ENCODE peak calls at places on chromosomes 3 and 15, in ten cellular contexts. X is psoas muscle; F is activated CD4-positive, alpha-beta T cell treated with anti-CD3 and anti-CD28 coated beads for 48 hours; I is heart left ventricle; N is nucleus accumbens; P is H9; O is NAMALWA; Z is ELF-1; U is aorta; W is IMR-90. Q is an unnamed sample.
A peak's percentile ranks its signal among the peaks of the same experiment; 100 is the strongest.

GRCh38 chr3:143839980-143840379 is 8.3 kb downstream of the SLC9A9 start:
- DNase-seq in X (no peak), F (no peak), I (no peak), N (no peak), P (no peak), O (peak; percentile 22), Z (no peak), U (no peak), W (no peak), Q (no peak)

GRCh38 chr3:165796701-165797100 is 40.5 kb downstream of the BCHE start:
- DNase-seq in X (no peak), F (no peak), I (no peak), N (no peak), P (no peak), O (no peak), Z (no peak), U (no peak), W (no peak), Q (no peak)

GRCh38 chr3:62718515-62719320 is 156.5 kb downstream of the CADPS start:
- DNase-seq in X (no peak), F (no peak), I (no peak), N (no peak), P (no peak), O (no peak), Z (no peak), U (no peak), W (no peak), Q (no peak)

GRCh38 chr3:186787642-186788481 is 4.5 kb downstream of the EIF4A2 start:
- DNase-seq in X (no peak), F (no peak), I (no peak), N (no peak), P (no peak), O (peak; percentile 38), Z (no peak), U (no peak), W (no peak), Q (no peak)

GRCh38 chr3:133572158-133573053 is 1.1 kb upstream of the CDV3 start:
- DNase-seq in X (no peak), F (peak; percentile 13), I (no peak), N (no peak), P (no peak), O (peak; percentile 95), Z (no peak), U (no peak), W (peak; percentile 53), Q (no peak)

GRCh38 chr15:99031681-99032080 is 24.1 kb upstream of the PGPEP1L start:
- DNase-seq in X (no peak), F (no peak), I (no peak), N (no peak), P (no peak), O (no peak), Z (no peak), U (no peak), W (no peak), Q (no peak)

GRCh38 chr15:84781505-84781904 is 33.1 kb downstream of the ZNF592 start:
- DNase-seq in X (no peak), F (no peak), I (no peak), N (no peak), P (no peak), O (no peak), Z (no peak), U (no peak), W (peak; percentile 47), Q (no peak)

GRCh38 chr3:127461286-127461685 is 129.2 kb downstream of the TPRA1 start:
- DNase-seq in X (no peak), F (no peak), I (no peak), N (no peak), P (no peak), O (no peak), Z (no peak), U (no peak), W (no peak), Q (no peak)

GRCh38 chr15:36208868-36209582 is 370.4 kb upstream of the CDIN1 start:
- DNase-seq in X (no peak), F (no peak), I (no peak), N (no peak), P (no peak), O (no peak), Z (no peak), U (no peak), W (peak; percentile 37), Q (no peak)

GRCh38 chr3:170307998-170308398 is 49.5 kb upstream of the SKIL start:
- DNase-seq in X (no peak), F (no peak), I (no peak), N (no peak), P (no peak), O (no peak), Z (peak; percentile 25), U (no peak), W (peak; percentile 79), Q (no peak)

GRCh38 chr3:184745526-184745925 is 33.7 kb upstream of the MAGEF1 start:
- DNase-seq in X (no peak), F (no peak), I (no peak), N (no peak), P (no peak), O (no peak), Z (no peak), U (no peak), W (no peak), Q (no peak)

GRCh38 chr3:37689645-37690356 is 171.9 kb upstream of the CTDSPL start:
- DNase-seq in X (no peak), F (no peak), I (peak; percentile 71), N (no peak), P (no peak), O (no peak), Z (no peak), U (no peak), W (no peak), Q (no peak)

GRCh38 chr15:77581896-77582569 is 50.7 kb downstream of the LINGO1 start:
- DNase-seq in X (no peak), F (no peak), I (no peak), N (no peak), P (no peak), O (no peak), Z (no peak), U (no peak), W (no peak), Q (no peak)

GRCh38 chr15:36545451-36545992 is 33.9 kb upstream of the CDIN1 start:
- DNase-seq in X (no peak), F (no peak), I (no peak), N (no peak), P (no peak), O (no peak), Z (no peak), U (no peak), W (no peak), Q (no peak)

GRCh38 chr15:74172751-74173544 is 562 bp upstream of the ISLR start:
- DNase-seq in X (peak; percentile 74), F (no peak), I (peak; percentile 75), N (no peak), P (peak; percentile 47), O (no peak), Z (peak; percentile 37), U (peak; percentile 83), W (peak; percentile 39), Q (peak; percentile 89)

GRCh38 chr15:73985101-73985873 is 6.8 kb downstream of the STOML1 start:
- DNase-seq in X (no peak), F (no peak), I (no peak), N (no peak), P (no peak), O (peak; percentile 55), Z (no peak), U (no peak), W (peak; percentile 83), Q (no peak)

GRCh38 chr3:98769436-98769835 is 6.3 kb downstream of the ST3GAL6 start:
- DNase-seq in X (no peak), F (no peak), I (no peak), N (no peak), P (no peak), O (no peak), Z (no peak), U (no peak), W (no peak), Q (no peak)

GRCh38 chr3:173983353-173983752 is 585.8 kb downstream of the NLGN1 start:
- DNase-seq in X (no peak), F (no peak), I (no peak), N (no peak), P (no peak), O (no peak), Z (peak; percentile 26), U (no peak), W (peak; percentile 78), Q (no peak)

GRCh38 chr3:194387926-194388418 is 11.1 kb downstream of the GP5 start:
- DNase-seq in X (no peak), F (no peak), I (no peak), N (no peak), P (no peak), O (no peak), Z (no peak), U (no peak), W (no peak), Q (no peak)

GRCh38 chr3:7800006-7800780 is 701.4 kb upstream of the LMCD1 start:
- DNase-seq in X (no peak), F (no peak), I (no peak), N (no peak), P (no peak), O (peak; percentile 20), Z (no peak), U (no peak), W (no peak), Q (no peak)

GRCh38 chr3:181896605-181897004 is 184.9 kb downstream of the SOX2 start:
- DNase-seq in X (no peak), F (no peak), I (no peak), N (no peak), P (no peak), O (no peak), Z (no peak), U (no peak), W (no peak), Q (no peak)

GRCh38 chr3:128763967-128764366 is 38.0 kb downstream of the RAB7A start:
- DNase-seq in X (peak; percentile 34), F (peak; percentile 66), I (peak; percentile 51), N (no peak), P (no peak), O (no peak), Z (no peak), U (no peak), W (no peak), Q (no peak)

GRCh38 chr3:177191108-177191779 is 6.0 kb downstream of the TBL1XR1 start:
- DNase-seq in X (no peak), F (no peak), I (no peak), N (no peak), P (no peak), O (peak; percentile 37), Z (no peak), U (no peak), W (no peak), Q (no peak)

GRCh38 chr3:39651993-39652739 is 157.2 kb upstream of the MYRIP start:
- DNase-seq in X (no peak), F (no peak), I (no peak), N (no peak), P (no peak), O (no peak), Z (no peak), U (no peak), W (no peak), Q (no peak)

GRCh38 chr3:47022540-47023161 is 43.2 kb downstream of the NBEAL2 start:
- DNase-seq in X (no peak), F (no peak), I (peak; percentile 40), N (no peak), P (no peak), O (no peak), Z (no peak), U (no peak), W (peak; percentile 48), Q (no peak)

GRCh38 chr15:57510647-57511046 is 81.1 kb upstream of the MYZAP start:
- DNase-seq in X (no peak), F (no peak), I (peak; percentile 74), N (no peak), P (no peak), O (no peak), Z (no peak), U (no peak), W (peak; percentile 93), Q (peak; percentile 70)

GRCh38 chr15:88658972-88659931 is 20.4 kb downstream of the ISG20 start:
- DNase-seq in X (no peak), F (no peak), I (no peak), N (no peak), P (no peak), O (no peak), Z (no peak), U (peak; percentile 70), W (peak; percentile 73), Q (no peak)

GRCh38 chr15:80484312-80484981 is 80.3 kb downstream of the ARNT2 start:
- DNase-seq in X (no peak), F (no peak), I (no peak), N (no peak), P (no peak), O (no peak), Z (no peak), U (no peak), W (peak; percentile 87), Q (no peak)